ENCODE peak calls at places on chromosome 1, in five cellular contexts. Y, K, E, B and T are unnamed samples.

GRCh38 chr1:115314765-115315164 is 23.3 kb downstream of the NGF start:
- DNase-seq in Y (no peak), K (no peak), E (no peak), B (no peak), T (no peak)

GRCh38 chr1:162543228-162543627 is 18.3 kb upstream of the UAP1 start:
- DNase-seq in Y (no peak), K (no peak), E (no peak), B (no peak), T (no peak)

GRCh38 chr1:3712573-3713535 is 39.4 kb upstream of the CCDC27 start:
- DNase-seq in Y (no peak), K (peak), E (no peak), B (no peak), T (no peak)

GRCh38 chr1:240385985-240386978 is 225.7 kb downstream of the GREM2 start:
- DNase-seq in Y (no peak), K (no peak), E (no peak), B (no peak), T (no peak)

GRCh38 chr1:79422726-79423125 is 416.2 kb upstream of the ADGRL4 start:
- DNase-seq in Y (no peak), K (no peak), E (no peak), B (no peak), T (no peak)

GRCh38 chr1:21216835-21217811 is 40.4 kb upstream of the EIF4G3 start:
- DNase-seq in Y (no peak), K (peak), E (no peak), B (no peak), T (peak)

GRCh38 chr1:200784576-200784975 is 45.9 kb downstream of the CAMSAP2 start:
- DNase-seq in Y (no peak), K (no peak), E (no peak), B (no peak), T (no peak)

GRCh38 chr1:165671531-165671930 is 26.8 kb downstream of the ALDH9A1 start:
- DNase-seq in Y (no peak), K (no peak), E (no peak), B (no peak), T (no peak)

GRCh38 chr1:150484431-150484830 is 2.8 kb upstream of the TARS2 start:
- DNase-seq in Y (no peak), K (no peak), E (no peak), B (no peak), T (no peak)

GRCh38 chr1:25755475-25756125 is 44.4 kb upstream of the SELENON start:
- DNase-seq in Y (no peak), K (no peak), E (no peak), B (no peak), T (no peak)

GRCh38 chr1:172360960-172361359 is 59.5 kb upstream of the C1orf105 start:
- DNase-seq in Y (no peak), K (no peak), E (no peak), B (no peak), T (no peak)

GRCh38 chr1:83545450-83545849 is 453.5 kb downstream of the TTLL7 start:
- DNase-seq in Y (no peak), K (no peak), E (no peak), B (no peak), T (no peak)

GRCh38 chr1:201845331-201846083 is 16.6 kb downstream of the IPO9 start:
- DNase-seq in Y (no peak), K (no peak), E (no peak), B (no peak), T (no peak)

GRCh38 chr1:27637052-27637451 is 2.1 kb upstream of the FGR start:
- DNase-seq in Y (no peak), K (no peak), E (no peak), B (no peak), T (peak)

GRCh38 chr1:244290386-244290785 is 161.3 kb downstream of the ADSS2 start:
- DNase-seq in Y (no peak), K (no peak), E (no peak), B (no peak), T (no peak)

GRCh38 chr1:225973158-225973557 is 26.0 kb downstream of the SDE2 start:
- DNase-seq in Y (no peak), K (no peak), E (no peak), B (no peak), T (no peak)

GRCh38 chr1:201946224-201946908 is at the start of gene LMOD1:
- DNase-seq in Y (no peak), K (peak), E (peak), B (peak), T (no peak)

GRCh38 chr1:83860506-83861221 is 138.3 kb downstream of the TTLL7 start:
- DNase-seq in Y (peak), K (peak), E (peak), B (peak), T (peak)

GRCh38 chr1:36320291-36320758 is 3.1 kb downstream of the EVA1B start:
- DNase-seq in Y (no peak), K (peak), E (no peak), B (no peak), T (no peak)

GRCh38 chr1:9860887-9861286 is 37.1 kb upstream of the CLSTN1 start:
- DNase-seq in Y (no peak), K (no peak), E (no peak), B (no peak), T (no peak)

GRCh38 chr1:7712731-7713323 is 58.3 kb upstream of the VAMP3 start:
- DNase-seq in Y (no peak), K (no peak), E (no peak), B (peak), T (no peak)

GRCh38 chr1:168112673-168113305 is 23.9 kb downstream of the GPR161 start:
- DNase-seq in Y (no peak), K (no peak), E (no peak), B (peak), T (peak)

GRCh38 chr1:224433671-224434446 is 738 bp downstream of the WDR26 start:
- DNase-seq in Y (no peak), K (peak), E (peak), B (peak), T (peak)

GRCh38 chr1:4626560-4627319 is 27.7 kb upstream of the AJAP1 start:
- DNase-seq in Y (no peak), K (peak), E (peak), B (no peak), T (no peak)

GRCh38 chr1:168081373-168082007 is 55.2 kb downstream of the GPR161 start:
- DNase-seq in Y (no peak), K (no peak), E (no peak), B (peak), T (peak)

GRCh38 chr1:228344631-228345072 is 62.0 kb downstream of the TRIM11 start:
- DNase-seq in Y (no peak), K (peak), E (no peak), B (peak), T (no peak)

GRCh38 chr1:226738421-226738994 is 574 bp downstream of the ITPKB start:
- DNase-seq in Y (no peak), K (peak), E (peak), B (no peak), T (peak)

GRCh38 chr1:67489643-67490042 is 59.4 kb upstream of the SERBP1 start:
- DNase-seq in Y (no peak), K (no peak), E (no peak), B (no peak), T (peak)

GRCh38 chr1:218930879-218931278 is 242.8 kb upstream of the LYPLAL1 start:
- DNase-seq in Y (no peak), K (no peak), E (no peak), B (no peak), T (no peak)

GRCh38 chr1:22607154-22607553 is 29.3 kb upstream of the C1QA start:
- DNase-seq in Y (no peak), K (no peak), E (peak), B (no peak), T (no peak)

GRCh38 chr1:204409111-204409510 is 2.5 kb downstream of the PPP1R15B start:
- DNase-seq in Y (no peak), K (no peak), E (no peak), B (no peak), T (no peak)

GRCh38 chr1:36579049-36579448 is 96.3 kb upstream of the CSF3R start:
- DNase-seq in Y (no peak), K (no peak), E (no peak), B (no peak), T (no peak)

GRCh38 chr1:31976401-31976800 is 37.3 kb upstream of the KHDRBS1 start:
- DNase-seq in Y (no peak), K (no peak), E (no peak), B (no peak), T (no peak)

GRCh38 chr1:47661065-47661464 is 223.2 kb downstream of the FOXD2 start:
- DNase-seq in Y (no peak), K (no peak), E (peak), B (peak), T (no peak)

GRCh38 chr1:40303051-40303771 is 13.9 kb downstream of the COL9A2 start:
- DNase-seq in Y (no peak), K (no peak), E (no peak), B (peak), T (no peak)

GRCh38 chr1:58841455-58841854 is 57.6 kb upstream of the JUN start:
- DNase-seq in Y (no peak), K (no peak), E (no peak), B (no peak), T (no peak)

GRCh38 chr1:17742590-17742989 is 12.5 kb upstream of the ACTL8 start:
- DNase-seq in Y (no peak), K (peak), E (no peak), B (no peak), T (no peak)

GRCh38 chr1:6466023-6466422 is at the start of gene TNFRSF25:
- DNase-seq in Y (no peak), K (no peak), E (no peak), B (no peak), T (no peak)

GRCh38 chr1:178091986-178092745 is 1.7 kb upstream of the RASAL2 start:
- DNase-seq in Y (no peak), K (no peak), E (no peak), B (no peak), T (no peak)

GRCh38 chr1:178093150-178093957 is 550 bp upstream of the RASAL2 start:
- DNase-seq in Y (peak), K (peak), E (peak), B (peak), T (peak)

GRCh38 chr1:178096421-178096820 is 2.5 kb downstream of the RASAL2 start:
- DNase-seq in Y (no peak), K (no peak), E (no peak), B (no peak), T (no peak)

GRCh38 chr1:178094752-178095645 is 1.1 kb downstream of the RASAL2 start:
- DNase-seq in Y (no peak), K (no peak), E (no peak), B (no peak), T (no peak)

GRCh38 chr1:178093958-178094751 is at the start of gene RASAL2:
- DNase-seq in Y (no peak), K (peak), E (peak), B (peak), T (peak)
- TF ChIP-seq CTCF in Y (peak), K (peak), E (no peak), B (no peak), T (no peak)

DNA sequence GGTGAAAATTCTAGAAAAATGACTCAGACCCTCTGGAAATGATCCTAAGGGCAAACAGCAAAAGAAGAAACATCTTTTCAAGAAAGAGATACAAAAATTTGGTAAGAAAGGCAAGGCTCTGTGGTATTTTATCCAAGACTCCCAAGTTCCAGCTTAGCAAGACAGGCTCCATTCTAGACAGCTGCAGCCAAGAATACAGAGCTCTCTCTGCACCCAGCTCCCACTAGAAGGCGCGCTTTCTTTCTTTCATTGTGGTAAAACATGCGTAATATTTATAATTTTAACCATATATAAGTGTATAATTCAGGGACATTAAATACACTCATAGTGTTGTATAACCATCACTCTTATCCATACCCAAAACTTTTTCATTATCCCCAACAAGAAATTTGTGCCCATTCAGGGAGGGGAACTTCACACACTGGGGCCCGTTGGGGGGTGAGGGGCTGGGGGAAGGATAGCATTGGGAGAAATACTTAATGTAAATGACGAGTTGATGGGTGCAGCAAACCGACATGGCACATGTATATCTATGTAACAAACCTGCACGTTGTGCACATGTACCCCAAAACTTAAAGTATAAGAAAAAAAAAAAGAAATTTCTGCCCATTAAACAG is 2.2 kb upstream of the HFM1 start:
- DNase-seq in Y (no peak), K (no peak), E (no peak), B (no peak), T (no peak)
- TF ChIP-seq CTCF in Y (peak), K (no peak), E (peak), B (no peak), T (no peak)

GRCh38 chr1:234730542-234731370 is 120.8 kb upstream of the IRF2BP2 start:
- DNase-seq in Y (no peak), K (no peak), E (no peak), B (no peak), T (peak)
- TF ChIP-seq CTCF in Y (no peak), K (no peak), E (no peak), B (no peak), T (peak)

DNA sequence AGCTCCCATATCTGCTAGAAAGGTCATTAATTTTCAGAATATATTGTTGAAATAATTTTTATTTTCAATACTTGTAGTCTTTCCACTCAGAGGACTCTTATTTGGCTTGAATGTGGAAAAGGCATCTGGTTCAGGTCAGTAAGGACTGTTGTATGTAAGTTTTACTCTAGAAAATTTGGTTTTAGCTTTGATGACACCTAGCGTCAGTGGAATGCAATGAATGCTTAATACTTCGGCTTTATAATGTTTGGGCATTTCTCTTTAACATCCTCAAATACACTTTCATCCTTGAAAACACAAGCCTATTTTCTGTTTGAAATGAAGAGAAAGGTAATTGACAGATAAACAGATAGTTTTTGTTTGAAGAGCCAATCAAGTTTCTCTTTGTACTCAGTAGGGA is 63.3 kb downstream of the LRRC40 start:
- DNase-seq in Y (no peak), K (no peak), E (no peak), B (no peak), T (no peak)
- TF ChIP-seq CTCF in Y (peak), K (peak), E (peak), B (no peak), T (no peak)

DNA sequence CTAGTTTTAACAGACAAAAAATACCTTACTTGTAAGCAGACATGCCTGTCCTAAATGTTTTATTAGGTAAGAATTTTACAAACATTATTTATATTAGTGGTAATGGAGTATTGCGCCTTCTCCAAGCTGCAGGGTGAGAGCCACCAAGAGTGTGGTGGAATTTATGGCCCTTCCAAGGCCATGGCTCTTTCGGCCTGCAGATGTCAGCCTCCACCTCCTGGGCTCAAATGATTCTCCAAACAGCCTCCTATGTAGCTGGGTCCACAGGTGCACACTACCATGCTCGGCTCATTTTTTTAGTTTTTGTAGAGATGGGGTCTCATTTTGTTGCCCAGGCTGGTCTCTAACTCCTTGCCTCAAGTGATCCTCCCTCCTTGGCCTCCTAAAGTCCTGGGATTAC is 56.3 kb downstream of the ITGB3BP start:
- DNase-seq in Y (no peak), K (no peak), E (no peak), B (no peak), T (no peak)
- TF ChIP-seq CTCF in Y (peak), K (no peak), E (peak), B (no peak), T (no peak)

DNA sequence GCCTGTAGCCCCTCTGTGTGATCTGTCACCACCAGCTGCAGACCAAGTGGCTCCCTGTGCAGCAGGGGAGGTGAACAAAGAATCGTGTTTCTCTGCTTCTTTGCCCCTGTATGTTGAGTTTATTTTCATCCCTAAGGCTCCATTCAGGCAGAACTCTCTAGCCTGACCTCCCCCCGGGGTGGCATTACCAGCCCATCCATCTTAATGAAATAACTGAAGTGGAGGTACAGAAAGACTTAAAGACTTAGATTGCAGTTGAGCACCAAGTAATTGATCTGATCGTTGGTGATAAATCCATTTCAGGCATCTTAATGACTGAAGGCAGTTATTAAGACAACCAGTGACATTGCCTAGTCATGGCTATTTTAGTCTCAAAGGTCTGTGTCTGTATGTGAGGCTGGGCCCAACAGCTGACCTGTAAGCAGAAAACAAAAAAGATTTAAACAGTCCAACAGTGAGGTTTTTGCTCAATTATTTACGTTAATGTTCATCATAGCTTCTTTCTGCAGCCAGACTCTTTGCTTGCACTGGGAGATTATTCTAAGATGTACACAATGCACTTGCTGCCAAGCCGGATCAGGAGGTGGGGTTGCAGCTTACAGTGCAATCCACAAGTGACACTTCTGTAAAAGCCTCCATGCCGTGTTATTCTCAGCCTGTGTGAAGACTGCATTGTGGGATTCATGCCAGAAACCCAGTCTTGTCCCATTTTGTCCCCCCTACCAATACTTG is 362.9 kb upstream of the DUSP10 start:
- DNase-seq in Y (no peak), K (no peak), E (no peak), B (no peak), T (no peak)
- TF ChIP-seq CTCF in Y (no peak), K (no peak), E (no peak), B (no peak), T (no peak)

GRCh38 chr1:180237850-180238476 is 7.9 kb downstream of the LHX4 start:
- DNase-seq in Y (no peak), K (no peak), E (no peak), B (no peak), T (no peak)

GRCh38 chr1:180236698-180237509 is 6.8 kb downstream of the LHX4 start:
- DNase-seq in Y (no peak), K (no peak), E (no peak), B (no peak), T (no peak)

GRCh38 chr1:180238675-180239074 is 8.6 kb downstream of the LHX4 start:
- DNase-seq in Y (no peak), K (no peak), E (no peak), B (no peak), T (no peak)

GRCh38 chr1:180241716-180242544 is 11.9 kb downstream of the LHX4 start:
- DNase-seq in Y (no peak), K (no peak), E (no peak), B (no peak), T (no peak)

GRCh38 chr1:180239145-180240096 is 9.4 kb downstream of the LHX4 start:
- DNase-seq in Y (no peak), K (no peak), E (no peak), B (no peak), T (no peak)
- TF ChIP-seq CTCF in Y (no peak), K (no peak), E (no peak), B (no peak), T (no peak)